ENCODE peak calls at places on chromosomes 5 and 9, in eight cellular contexts. One of them, this sample, is unnamed.

GRCh38 chr9:99140685-99141314 is 35.9 kb downstream of the TGFBR1 start:
- DNase-seq in HFF-Myc: peak
- DNase-seq in stimulated activated CD4-positive, alpha-beta T cell treated with anti-CD3 and anti-CD28 coated beads, Interleukin-12 subunit alpha, Interleukin-12 subunit beta, amount 100 ng/mL, for 4 hours: peak
- DNase-seq in HEK293T: peak
- DNase-seq in CD8-positive, alpha-beta T cell: peak
- DNase-seq in hypothalamus: no peak
- DNase-seq in stimulated activated naive CD4-positive, alpha-beta T cell: peak
- DNase-seq in anterior cingulate cortex: no peak
- DNase-seq in this sample: no peak

GRCh38 chr5:97735209-97735608 is 552.2 kb upstream of the RIOK2 start:
- DNase-seq in HFF-Myc: peak
- DNase-seq in stimulated activated CD4-positive, alpha-beta T cell treated with anti-CD3 and anti-CD28 coated beads, Interleukin-12 subunit alpha, Interleukin-12 subunit beta, amount 100 ng/mL, for 4 hours: no peak
- DNase-seq in HEK293T: no peak
- DNase-seq in CD8-positive, alpha-beta T cell: no peak
- DNase-seq in hypothalamus: no peak
- DNase-seq in stimulated activated naive CD4-positive, alpha-beta T cell: no peak
- DNase-seq in anterior cingulate cortex: peak
- DNase-seq in this sample: no peak

GRCh38 chr9:26781906-26782305 is 110.7 kb downstream of the CAAP1 start:
- DNase-seq in HFF-Myc: no peak
- DNase-seq in stimulated activated CD4-positive, alpha-beta T cell treated with anti-CD3 and anti-CD28 coated beads, Interleukin-12 subunit alpha, Interleukin-12 subunit beta, amount 100 ng/mL, for 4 hours: no peak
- DNase-seq in HEK293T: no peak
- DNase-seq in CD8-positive, alpha-beta T cell: no peak
- DNase-seq in hypothalamus: no peak
- DNase-seq in stimulated activated naive CD4-positive, alpha-beta T cell: no peak
- DNase-seq in anterior cingulate cortex: no peak
- DNase-seq in this sample: no peak

GRCh38 chr9:86286278-86286677 is 3.9 kb upstream of the ISCA1 start:
- DNase-seq in HFF-Myc: no peak
- DNase-seq in stimulated activated CD4-positive, alpha-beta T cell treated with anti-CD3 and anti-CD28 coated beads, Interleukin-12 subunit alpha, Interleukin-12 subunit beta, amount 100 ng/mL, for 4 hours: no peak
- DNase-seq in HEK293T: no peak
- DNase-seq in CD8-positive, alpha-beta T cell: no peak
- DNase-seq in hypothalamus: no peak
- DNase-seq in stimulated activated naive CD4-positive, alpha-beta T cell: no peak
- DNase-seq in anterior cingulate cortex: no peak
- DNase-seq in this sample: no peak

GRCh38 chr5:132557425-132557805 is 638 bp downstream of the RAD50 start:
- DNase-seq in HFF-Myc: peak
- DNase-seq in stimulated activated CD4-positive, alpha-beta T cell treated with anti-CD3 and anti-CD28 coated beads, Interleukin-12 subunit alpha, Interleukin-12 subunit beta, amount 100 ng/mL, for 4 hours: peak
- DNase-seq in HEK293T: peak
- DNase-seq in CD8-positive, alpha-beta T cell: peak
- DNase-seq in hypothalamus: no peak
- DNase-seq in stimulated activated naive CD4-positive, alpha-beta T cell: peak
- DNase-seq in anterior cingulate cortex: no peak
- DNase-seq in this sample: no peak

GRCh38 chr5:125402787-125403186 is 656.3 kb upstream of the ZNF608 start:
- DNase-seq in HFF-Myc: no peak
- DNase-seq in stimulated activated CD4-positive, alpha-beta T cell treated with anti-CD3 and anti-CD28 coated beads, Interleukin-12 subunit alpha, Interleukin-12 subunit beta, amount 100 ng/mL, for 4 hours: no peak
- DNase-seq in HEK293T: no peak
- DNase-seq in CD8-positive, alpha-beta T cell: no peak
- DNase-seq in hypothalamus: no peak
- DNase-seq in stimulated activated naive CD4-positive, alpha-beta T cell: no peak
- DNase-seq in anterior cingulate cortex: no peak
- DNase-seq in this sample: no peak

GRCh38 chr5:68047035-68047434 is 168.5 kb upstream of the PIK3R1 start:
- DNase-seq in HFF-Myc: no peak
- DNase-seq in stimulated activated CD4-positive, alpha-beta T cell treated with anti-CD3 and anti-CD28 coated beads, Interleukin-12 subunit alpha, Interleukin-12 subunit beta, amount 100 ng/mL, for 4 hours: no peak
- DNase-seq in HEK293T: no peak
- DNase-seq in CD8-positive, alpha-beta T cell: no peak
- DNase-seq in hypothalamus: no peak
- DNase-seq in stimulated activated naive CD4-positive, alpha-beta T cell: no peak
- DNase-seq in anterior cingulate cortex: no peak
- DNase-seq in this sample: no peak

GRCh38 chr9:98533866-98534265 is 174.9 kb downstream of the GABBR2 start:
- DNase-seq in HFF-Myc: no peak
- DNase-seq in stimulated activated CD4-positive, alpha-beta T cell treated with anti-CD3 and anti-CD28 coated beads, Interleukin-12 subunit alpha, Interleukin-12 subunit beta, amount 100 ng/mL, for 4 hours: no peak
- DNase-seq in HEK293T: no peak
- DNase-seq in CD8-positive, alpha-beta T cell: no peak
- DNase-seq in hypothalamus: no peak
- DNase-seq in stimulated activated naive CD4-positive, alpha-beta T cell: no peak
- DNase-seq in anterior cingulate cortex: no peak
- DNase-seq in this sample: no peak

GRCh38 chr5:87410941-87411340 is 1.8 kb downstream of the CCNH start:
- DNase-seq in HFF-Myc: no peak
- DNase-seq in stimulated activated CD4-positive, alpha-beta T cell treated with anti-CD3 and anti-CD28 coated beads, Interleukin-12 subunit alpha, Interleukin-12 subunit beta, amount 100 ng/mL, for 4 hours: no peak
- DNase-seq in HEK293T: no peak
- DNase-seq in CD8-positive, alpha-beta T cell: no peak
- DNase-seq in hypothalamus: no peak
- DNase-seq in stimulated activated naive CD4-positive, alpha-beta T cell: no peak
- DNase-seq in anterior cingulate cortex: no peak
- DNase-seq in this sample: no peak

GRCh38 chr5:54495027-54495426 is 22.5 kb upstream of the SNX18 start:
- DNase-seq in HFF-Myc: no peak
- DNase-seq in stimulated activated CD4-positive, alpha-beta T cell treated with anti-CD3 and anti-CD28 coated beads, Interleukin-12 subunit alpha, Interleukin-12 subunit beta, amount 100 ng/mL, for 4 hours: no peak
- DNase-seq in HEK293T: no peak
- DNase-seq in CD8-positive, alpha-beta T cell: no peak
- DNase-seq in hypothalamus: no peak
- DNase-seq in stimulated activated naive CD4-positive, alpha-beta T cell: no peak
- DNase-seq in anterior cingulate cortex: no peak
- DNase-seq in this sample: no peak

GRCh38 chr5:145543968-145544367 is 291.2 kb downstream of the PRELID2 start:
- DNase-seq in HFF-Myc: no peak
- DNase-seq in stimulated activated CD4-positive, alpha-beta T cell treated with anti-CD3 and anti-CD28 coated beads, Interleukin-12 subunit alpha, Interleukin-12 subunit beta, amount 100 ng/mL, for 4 hours: no peak
- DNase-seq in HEK293T: no peak
- DNase-seq in CD8-positive, alpha-beta T cell: no peak
- DNase-seq in hypothalamus: no peak
- DNase-seq in stimulated activated naive CD4-positive, alpha-beta T cell: no peak
- DNase-seq in anterior cingulate cortex: no peak
- DNase-seq in this sample: no peak

GRCh38 chr5:6585939-6586646 is 46.8 kb downstream of the NSUN2 start:
- DNase-seq in HFF-Myc: no peak
- DNase-seq in stimulated activated CD4-positive, alpha-beta T cell treated with anti-CD3 and anti-CD28 coated beads, Interleukin-12 subunit alpha, Interleukin-12 subunit beta, amount 100 ng/mL, for 4 hours: no peak
- DNase-seq in HEK293T: no peak
- DNase-seq in CD8-positive, alpha-beta T cell: no peak
- DNase-seq in hypothalamus: no peak
- DNase-seq in stimulated activated naive CD4-positive, alpha-beta T cell: no peak
- DNase-seq in anterior cingulate cortex: no peak
- DNase-seq in this sample: peak

GRCh38 chr9:78871452-78872331 is 574.8 kb downstream of the PSAT1 start:
- DNase-seq in HFF-Myc: peak
- DNase-seq in stimulated activated CD4-positive, alpha-beta T cell treated with anti-CD3 and anti-CD28 coated beads, Interleukin-12 subunit alpha, Interleukin-12 subunit beta, amount 100 ng/mL, for 4 hours: no peak
- DNase-seq in HEK293T: no peak
- DNase-seq in CD8-positive, alpha-beta T cell: no peak
- DNase-seq in hypothalamus: no peak
- DNase-seq in stimulated activated naive CD4-positive, alpha-beta T cell: no peak
- DNase-seq in anterior cingulate cortex: no peak
- DNase-seq in this sample: no peak

GRCh38 chr5:154397652-154398406 is 48.0 kb upstream of the SAP30L start:
- DNase-seq in HFF-Myc: no peak
- DNase-seq in stimulated activated CD4-positive, alpha-beta T cell treated with anti-CD3 and anti-CD28 coated beads, Interleukin-12 subunit alpha, Interleukin-12 subunit beta, amount 100 ng/mL, for 4 hours: no peak
- DNase-seq in HEK293T: peak
- DNase-seq in CD8-positive, alpha-beta T cell: no peak
- DNase-seq in hypothalamus: no peak
- DNase-seq in stimulated activated naive CD4-positive, alpha-beta T cell: no peak
- DNase-seq in anterior cingulate cortex: no peak
- DNase-seq in this sample: no peak

GRCh38 chr9:120947222-120947621 is 20.6 kb upstream of the TRAF1 start:
- DNase-seq in HFF-Myc: no peak
- DNase-seq in stimulated activated CD4-positive, alpha-beta T cell treated with anti-CD3 and anti-CD28 coated beads, Interleukin-12 subunit alpha, Interleukin-12 subunit beta, amount 100 ng/mL, for 4 hours: no peak
- DNase-seq in HEK293T: no peak
- DNase-seq in CD8-positive, alpha-beta T cell: no peak
- DNase-seq in hypothalamus: no peak
- DNase-seq in stimulated activated naive CD4-positive, alpha-beta T cell: no peak
- DNase-seq in anterior cingulate cortex: no peak
- DNase-seq in this sample: no peak